ENCODE peak calls at places on chromosomes 4 and X, in six cellular contexts. E is stimulated activated effector memory CD8-positive, alpha-beta T cell treated with anti-CD3 and anti-CD28 coated beads, Interleukin-12 subunit alpha, Interleukin-12 subunit beta, amount 100 ng/mL, for 72 hours; M is HepG2; F is activated naive CD8-positive, alpha-beta T cell treated with anti-CD3 and anti-CD28 coated beads, Interleukin-2, amount 10 ng/mL, durations not matched to agents 7 days and 5 days; R is left cardiac atrium; D is stimulated activated naive CD8-positive, alpha-beta T cell treated with anti-CD3 and anti-CD28 coated beads, Interleukin-15, Interleukin-2, amounts not matched to agents 100 U/mL and 50 U/mL, for 24 hours. V is an unnamed sample.

GRCh38 chr4:151103758-151104157 is 4.3 kb downstream of the RPS3A start:
- ATAC-seq in E (no peak), M (no peak), F (no peak), R (no peak), D (no peak), V (no peak)

GRCh38 chr4:28373601-28374000 is 1513.0 kb downstream of the STIM2 start:
- ATAC-seq in E (no peak), M (no peak), F (no peak), R (no peak), D (no peak), V (no peak)

GRCh38 chr4:123783091-123783765 is 386.6 kb downstream of the SPRY1 start:
- ATAC-seq in E (no peak), M (no peak), F (no peak), R (peak; percentile 23), D (no peak), V (no peak)

GRCh38 chr4:123672987-123673386 is 276.4 kb downstream of the SPRY1 start:
- ATAC-seq in E (peak; percentile 24), M (no peak), F (no peak), R (peak; percentile 86), D (peak; percentile 34), V (peak; percentile 37)

GRCh38 chr4:141347738-141348524 is 127.2 kb downstream of the ZNF330 start:
- ATAC-seq in E (no peak), M (no peak), F (no peak), R (peak; percentile 39), D (no peak), V (no peak)

GRCh38 chrX:14837155-14837554 is 35.7 kb downstream of the FANCB start:
- ATAC-seq in E (no peak), M (no peak), F (no peak), R (no peak), D (no peak), V (no peak)

GRCh38 chrX:154827624-154828408 is 6.6 kb downstream of the SMIM9 start:
- ATAC-seq in E (peak; percentile 59), M (no peak), F (peak; percentile 67), R (no peak), D (peak; percentile 55), V (peak; percentile 88)

GRCh38 chr4:25060179-25060578 is 29.4 kb upstream of the LGI2 start:
- ATAC-seq in E (no peak), M (no peak), F (no peak), R (peak; percentile 49), D (no peak), V (no peak)

GRCh38 chrX:106404512-106404911 is 207.3 kb upstream of the RADX start:
- ATAC-seq in E (no peak), M (no peak), F (no peak), R (no peak), D (no peak), V (no peak)

GRCh38 chr4:52376107-52376704 is 282.9 kb downstream of the USP46 start:
- ATAC-seq in E (no peak), M (no peak), F (no peak), R (no peak), D (no peak), V (no peak)

GRCh38 chr4:187064033-187064432 is 340.4 kb upstream of the FAT1 start:
- ATAC-seq in E (no peak), M (no peak), F (no peak), R (no peak), D (no peak), V (no peak)

GRCh38 chr4:8035371-8035780 is 95.7 kb upstream of the AFAP1 start:
- ATAC-seq in E (peak; percentile 25), M (no peak), F (peak; percentile 61), R (no peak), D (peak; percentile 26), V (peak; percentile 56)

GRCh38 chrX:134543201-134543797 is 83.3 kb downstream of the HPRT1 start:
- ATAC-seq in E (no peak), M (no peak), F (no peak), R (no peak), D (no peak), V (no peak)

GRCh38 chr4:88880501-88881226 is 176.3 kb downstream of the FAM13A start:
- ATAC-seq in E (no peak), M (peak; percentile 44), F (no peak), R (no peak), D (no peak), V (no peak)

GRCh38 chr4:87416965-87417364 is 5.4 kb upstream of the NUDT9 start:
- ATAC-seq in E (no peak), M (peak; percentile 24), F (no peak), R (no peak), D (no peak), V (no peak)

GRCh38 chr4:93710101-93710846 is 118.3 kb upstream of the ATOH1 start:
- ATAC-seq in E (no peak), M (peak; percentile 92), F (no peak), R (no peak), D (no peak), V (no peak)

GRCh38 chrX:16718824-16719333 is 533 bp upstream of the SYAP1 start:
- ATAC-seq in E (no peak), M (no peak), F (no peak), R (no peak), D (no peak), V (no peak)

GRCh38 chr4:152399246-152399645 is 136.6 kb downstream of the FBXW7 start:
- ATAC-seq in E (peak; percentile 34), M (no peak), F (peak; percentile 62), R (no peak), D (no peak), V (no peak)

GRCh38 chr4:148081745-148082144 is 349.9 kb downstream of the ARHGAP10 start:
- ATAC-seq in E (no peak), M (no peak), F (no peak), R (no peak), D (no peak), V (no peak)

GRCh38 chr4:77734928-77735327 is 84.2 kb downstream of the CNOT6L start:
- ATAC-seq in E (peak; percentile 98), M (peak; percentile 98), F (peak; percentile 97), R (peak; percentile 17), D (peak; percentile 99), V (peak; percentile 99)

GRCh38 chrX:132984058-132984650 is 25.7 kb upstream of the HS6ST2 start:
- ATAC-seq in E (no peak), M (no peak), F (no peak), R (no peak), D (no peak), V (no peak)

GRCh38 chr4:32462944-32463343 is 1742.8 kb downstream of the PCDH7 start:
- ATAC-seq in E (no peak), M (no peak), F (no peak), R (no peak), D (no peak), V (no peak)

GRCh38 chr4:95547708-95548471 is 883 bp downstream of the UNC5C start:
- ATAC-seq in E (no peak), M (peak; percentile 29), F (no peak), R (peak; percentile 11), D (peak; percentile 25), V (peak; percentile 16)

GRCh38 chrX:153499876-153500275 is 5.1 kb downstream of the BGN start:
- ATAC-seq in E (no peak), M (no peak), F (no peak), R (peak; percentile 3), D (no peak), V (no peak)

GRCh38 chr4:158914178-158914577 is 145.4 kb downstream of the FNIP2 start:
- ATAC-seq in E (no peak), M (no peak), F (no peak), R (peak; percentile 74), D (no peak), V (no peak)

GRCh38 chr4:26871611-26872010 is 11.0 kb downstream of the STIM2 start:
- ATAC-seq in E (no peak), M (no peak), F (no peak), R (peak; percentile 84), D (no peak), V (no peak)

GRCh38 chr4:153393397-153393796 is 48.9 kb downstream of the MND1 start:
- ATAC-seq in E (no peak), M (no peak), F (no peak), R (peak; percentile 43), D (no peak), V (no peak)

GRCh38 chr4:101039367-101039766 is 308.0 kb downstream of the PPP3CA start:
- ATAC-seq in E (peak; percentile 98), M (no peak), F (no peak), R (no peak), D (peak; percentile 98), V (peak; percentile 89)

GRCh38 chrX:32150141-32150540 is 1061.2 kb downstream of the DMD start:
- ATAC-seq in E (no peak), M (no peak), F (no peak), R (no peak), D (no peak), V (no peak)